ENCODE peak calls at places on chromosome 21, in seven cellular contexts. A is NCI-H2029 treated with DMSO at 0.1 percent for 48 hours, N is transverse colon, R is body of pancreas, B is suprapubic skin, Q is MV-4-11, P is GM10248. F is an unnamed sample.

GRCh38 chr21:31731112-31731801 is 661 bp downstream of the SCAF4 start:
- DNase-seq in A (no peak), N (peak), R (peak), B (peak), Q (no peak), P (peak), F (peak)

GRCh38 chr21:15841856-15842564 is 112.2 kb downstream of the USP25 start:
- DNase-seq in A (no peak), N (no peak), R (no peak), B (no peak), Q (no peak), P (no peak), F (peak)

GRCh38 chr21:44802396-44803153 is 955 bp upstream of the UBE2G2 start:
- DNase-seq in A (no peak), N (no peak), R (no peak), B (no peak), Q (peak), P (peak), F (no peak)

GRCh38 chr21:44300262-44300959 is 558 bp downstream of the PFKL start:
- DNase-seq in A (no peak), N (peak), R (peak), B (peak), Q (peak), P (peak), F (peak)

GRCh38 chr21:44402323-44403105 is 49.1 kb downstream of the TRPM2 start:
- DNase-seq in A (no peak), N (no peak), R (no peak), B (peak), Q (no peak), P (no peak), F (peak)

GRCh38 chr21:38377165-38378093 is 120.6 kb downstream of the KCNJ15 start:
- DNase-seq in A (no peak), N (no peak), R (no peak), B (no peak), Q (no peak), P (no peak), F (peak)

GRCh38 chr21:44011774-44012473 is at the start of gene TRAPPC10:
- DNase-seq in A (no peak), N (peak), R (peak), B (peak), Q (peak), P (peak), F (peak)

GRCh38 chr21:37398697-37399096 is 32.1 kb downstream of the DYRK1A start:
- DNase-seq in A (no peak), N (no peak), R (no peak), B (no peak), Q (no peak), P (no peak), F (no peak)

GRCh38 chr21:28974531-28975227 is 18.0 kb downstream of the LTN1 start:
- DNase-seq in A (no peak), N (no peak), R (no peak), B (no peak), Q (no peak), P (no peak), F (no peak)

GRCh38 chr21:36388835-36389234 is 3.6 kb downstream of the CHAF1B start:
- DNase-seq in A (no peak), N (no peak), R (peak), B (peak), Q (no peak), P (peak), F (no peak)